ENCODE peak calls at places on chromosomes 5 and 9, in ten cellular contexts. Z is kidney, K is SW480, X is HEK293T, Q is myocyte, C is A549, R is neural progenitor cell, T is keratinocyte, J is Daoy, Y is H4. F is an unnamed sample.

GRCh38 chr5:56733580-56733979 is 81.8 kb upstream of the MAP3K1 start:
- DNase-seq in C (no peak), K (no peak), Q (no peak), T (no peak), J (no peak), Z (no peak), Y (no peak), X (no peak), R (no peak), F (no peak)

GRCh38 chr9:97740848-97741821 is 44.0 kb upstream of the XPA start:
- DNase-seq in Z (peak), X (peak), Q (peak), J (peak), Y (peak), K (no peak), R (peak), T (no peak), C (no peak), F (peak)

GRCh38 chr9:76677481-76678055 is 86.7 kb upstream of the PCA3 start:
- DNase-seq in C (no peak), Y (peak), K (no peak), Z (no peak), X (no peak), J (peak), Q (peak), R (no peak), T (no peak), F (peak)

GRCh38 chr9:105405514-105406131 is 42.2 kb upstream of the FSD1L start:
- DNase-seq in Q (peak), Z (no peak), X (no peak), R (peak), C (no peak), T (no peak), Y (peak), K (peak), J (peak), F (peak)

GRCh38 chr9:87498046-87498815 is 564 bp downstream of the DAPK1 start:
- DNase-seq in T (no peak), Q (peak), X (peak), C (peak), K (peak), Z (peak), Y (no peak), R (peak), J (peak), F (peak)

GRCh38 chr9:92763721-92764380 is 782 bp downstream of the BICD2 start:
- DNase-seq in Q (no peak), X (peak), T (no peak), C (no peak), K (peak), J (peak), R (peak), Y (no peak), Z (peak), F (peak)

GRCh38 chr9:71691036-71691435 is 77.3 kb downstream of the CEMIP2 start:
- DNase-seq in Y (no peak), R (no peak), X (no peak), T (no peak), K (peak), J (no peak), Q (no peak), Z (no peak), C (no peak), F (no peak)

GRCh38 chr9:92151691-92152393 is 36.6 kb upstream of the SPTLC1 start:
- DNase-seq in C (no peak), T (no peak), R (no peak), Y (peak), X (no peak), J (peak), Q (peak), Z (peak), K (no peak), F (peak)

GRCh38 chr5:1268666-1269065 is 26.2 kb downstream of the TERT start:
- DNase-seq in R (no peak), K (peak), Y (no peak), C (no peak), X (no peak), T (no peak), Z (no peak), Q (no peak), J (no peak), F (no peak)

GRCh38 chr5:42636425-42636824 is 120.2 kb upstream of the CCDC152 start:
- DNase-seq in T (no peak), X (peak), K (peak), J (no peak), Q (no peak), Y (peak), C (no peak), R (peak), Z (no peak), F (no peak)

GRCh38 chr5:146426853-146427618 is 20.1 kb upstream of the TCERG1 start:
- DNase-seq in K (peak), Y (peak), T (no peak), Q (peak), X (peak), J (no peak), C (peak), Z (no peak), R (peak), F (peak)

GRCh38 chr5:176178789-176179188 is 59.4 kb upstream of the SIMC1 start:
- DNase-seq in X (no peak), Z (no peak), R (no peak), T (no peak), C (no peak), Y (no peak), Q (no peak), K (no peak), J (no peak), F (no peak)

GRCh38 chr5:76999451-76999850 is 30.8 kb upstream of the AGGF1 start:
- DNase-seq in R (no peak), K (no peak), C (no peak), J (peak), Y (peak), X (no peak), Q (no peak), Z (no peak), T (peak), F (peak)

GRCh38 chr9:77712533-77713130 is 64.5 kb upstream of the GNA14 start:
- DNase-seq in T (peak), C (no peak), Q (no peak), Y (peak), X (no peak), Z (no peak), K (no peak), R (no peak), J (peak), F (peak)

GRCh38 chr5:14871084-14871572 is 450 bp downstream of the ANKH start:
- DNase-seq in X (peak), Y (no peak), K (peak), J (peak), R (peak), T (no peak), Z (peak), C (no peak), Q (peak), F (no peak)

GRCh38 chr5:14685757-14686156 is 21.2 kb downstream of the OTULIN start:
- DNase-seq in Z (no peak), J (peak), Y (peak), K (peak), T (no peak), R (peak), C (peak), X (peak), Q (peak), F (peak)

GRCh38 chr5:58149345-58149744 is 310.5 kb downstream of the PLK2 start:
- DNase-seq in Q (peak), Y (no peak), K (peak), Z (no peak), T (no peak), J (peak), X (no peak), C (no peak), R (no peak), F (no peak)

GRCh38 chr9:85292261-85292660 is 449.5 kb downstream of the AGTPBP1 start:
- DNase-seq in R (no peak), Q (no peak), Y (no peak), T (no peak), J (no peak), K (no peak), X (no peak), Z (no peak), C (no peak), F (no peak)

GRCh38 chr5:39274388-39275085 is 55.2 kb upstream of the FYB1 start:
- DNase-seq in X (no peak), Y (no peak), C (no peak), Z (no peak), R (no peak), Q (no peak), T (no peak), J (no peak), K (no peak), F (no peak)

GRCh38 chr9:2837915-2838314 is 6.0 kb downstream of the PUM3 start:
- DNase-seq in Q (peak), Y (no peak), K (peak), C (peak), J (no peak), T (no peak), X (no peak), R (no peak), Z (no peak), F (peak)

GRCh38 chr5:168670881-168671575 is 91.9 kb upstream of the PANK3 start:
- DNase-seq in X (no peak), R (peak), T (no peak), Z (no peak), J (no peak), K (no peak), Q (no peak), Y (no peak), C (no peak), F (no peak)

GRCh38 chr5:142981886-142982820 is 212.0 kb downstream of the ARHGAP26 start:
- DNase-seq in J (peak), R (peak), X (no peak), C (no peak), Z (peak), Q (peak), Y (peak), T (peak), K (no peak), F (peak)

GRCh38 chr5:96967400-96967799 is 31.5 kb downstream of the LNPEP start:
- DNase-seq in T (no peak), C (no peak), K (no peak), X (no peak), Y (no peak), Q (no peak), R (no peak), J (no peak), Z (no peak), F (peak)

GRCh38 chr9:118558026-118558425 is 811.2 kb downstream of the BRINP1 start:
- DNase-seq in R (no peak), K (no peak), Y (no peak), Z (no peak), C (no peak), X (no peak), T (no peak), J (no peak), Q (no peak), F (no peak)

GRCh38 chr9:137064027-137064879 is 6.1 kb downstream of the SAPCD2 start:
- DNase-seq in X (peak), J (peak), Q (peak), Y (peak), R (peak), Z (no peak), T (no peak), K (no peak), C (no peak), F (peak)